ENCODE peak calls at places on chromosomes 12 and 14, in eight cellular contexts. One of them, this sample, is unnamed. For H3K9me3, the result is how much of the 10 kb centered on the place peaks cover.

GRCh38 chr14:59301354-59301753 is 112.9 kb downstream of the DAAM1 start:
- DNase-seq in A549: no peak
- DNase-seq in aorta: no peak
- DNase-seq in psoas muscle: no peak
- DNase-seq in CD8-positive, alpha-beta memory T cell: no peak
- DNase-seq in AG04450: no peak
- DNase-seq in fibroblast of lung: no peak
- DNase-seq in testis: no peak
- DNase-seq in this sample: no peak

GRCh38 chr12:127230843-127231260 is 1036.1 kb upstream of the TMEM132C start:
- DNase-seq in A549: peak
- DNase-seq in aorta: peak
- DNase-seq in psoas muscle: peak
- DNase-seq in CD8-positive, alpha-beta memory T cell: no peak
- DNase-seq in AG04450: peak
- DNase-seq in fibroblast of lung: peak
- DNase-seq in testis: no peak
- DNase-seq in this sample: no peak

GRCh38 chr12:45208604-45209487 is 7.0 kb upstream of the ANO6 start:
- DNase-seq in A549: peak
- DNase-seq in aorta: no peak
- DNase-seq in psoas muscle: no peak
- DNase-seq in CD8-positive, alpha-beta memory T cell: no peak
- DNase-seq in AG04450: no peak
- DNase-seq in fibroblast of lung: peak
- DNase-seq in testis: no peak
- DNase-seq in this sample: no peak

GRCh38 chr14:65302571-65303184 is 109.9 kb upstream of the FUT8 start:
- DNase-seq in A549: no peak
- DNase-seq in aorta: no peak
- DNase-seq in psoas muscle: no peak
- DNase-seq in CD8-positive, alpha-beta memory T cell: no peak
- DNase-seq in AG04450: no peak
- DNase-seq in fibroblast of lung: no peak
- DNase-seq in testis: no peak
- DNase-seq in this sample: no peak

GRCh38 chr12:114853003-114853529 is 169.1 kb upstream of the TBX3 start:
- DNase-seq in A549: no peak
- DNase-seq in aorta: no peak
- DNase-seq in psoas muscle: no peak
- DNase-seq in CD8-positive, alpha-beta memory T cell: no peak
- DNase-seq in AG04450: no peak
- DNase-seq in fibroblast of lung: peak
- DNase-seq in testis: no peak
- DNase-seq in this sample: no peak

GRCh38 chr14:104877806-104878550 is 12.9 kb downstream of the CEP170B start:
- DNase-seq in A549: no peak
- DNase-seq in aorta: peak
- DNase-seq in psoas muscle: peak
- DNase-seq in CD8-positive, alpha-beta memory T cell: no peak
- DNase-seq in AG04450: no peak
- DNase-seq in fibroblast of lung: no peak
- DNase-seq in testis: no peak
- DNase-seq in this sample: no peak

GRCh38 chr12:50112456-50113218 is 601 bp downstream of the COX14 start:
- DNase-seq in A549: no peak
- DNase-seq in aorta: no peak
- DNase-seq in psoas muscle: no peak
- DNase-seq in CD8-positive, alpha-beta memory T cell: no peak
- DNase-seq in AG04450: no peak
- DNase-seq in fibroblast of lung: no peak
- DNase-seq in testis: peak
- DNase-seq in this sample: no peak

GRCh38 chr12:2335517-2335916 is 282.7 kb downstream of the CACNA1C start:
- DNase-seq in A549: no peak
- DNase-seq in aorta: no peak
- DNase-seq in psoas muscle: no peak
- DNase-seq in CD8-positive, alpha-beta memory T cell: no peak
- DNase-seq in AG04450: no peak
- DNase-seq in fibroblast of lung: no peak
- DNase-seq in testis: no peak
- DNase-seq in this sample: no peak

GRCh38 chr12:3752096-3752709 is 706 bp downstream of the CRACR2A start:
- DNase-seq in A549: no peak
- DNase-seq in aorta: peak
- DNase-seq in psoas muscle: peak
- DNase-seq in CD8-positive, alpha-beta memory T cell: peak
- DNase-seq in AG04450: no peak
- DNase-seq in fibroblast of lung: peak
- DNase-seq in testis: peak
- DNase-seq in this sample: no peak

GRCh38 chr12:27549801-27550652 is 26.0 kb downstream of the PPFIBP1 start:
- DNase-seq in A549: peak
- DNase-seq in aorta: peak
- DNase-seq in psoas muscle: peak
- DNase-seq in CD8-positive, alpha-beta memory T cell: no peak
- DNase-seq in AG04450: peak
- DNase-seq in fibroblast of lung: peak
- DNase-seq in testis: peak
- DNase-seq in this sample: peak

GRCh38 chr12:127145929-127146789 is 1120.8 kb upstream of the TMEM132C start:
- DNase-seq in A549: peak
- DNase-seq in aorta: peak
- DNase-seq in psoas muscle: peak
- DNase-seq in CD8-positive, alpha-beta memory T cell: peak
- DNase-seq in AG04450: no peak
- DNase-seq in fibroblast of lung: peak
- DNase-seq in testis: peak
- DNase-seq in this sample: peak

DNA sequence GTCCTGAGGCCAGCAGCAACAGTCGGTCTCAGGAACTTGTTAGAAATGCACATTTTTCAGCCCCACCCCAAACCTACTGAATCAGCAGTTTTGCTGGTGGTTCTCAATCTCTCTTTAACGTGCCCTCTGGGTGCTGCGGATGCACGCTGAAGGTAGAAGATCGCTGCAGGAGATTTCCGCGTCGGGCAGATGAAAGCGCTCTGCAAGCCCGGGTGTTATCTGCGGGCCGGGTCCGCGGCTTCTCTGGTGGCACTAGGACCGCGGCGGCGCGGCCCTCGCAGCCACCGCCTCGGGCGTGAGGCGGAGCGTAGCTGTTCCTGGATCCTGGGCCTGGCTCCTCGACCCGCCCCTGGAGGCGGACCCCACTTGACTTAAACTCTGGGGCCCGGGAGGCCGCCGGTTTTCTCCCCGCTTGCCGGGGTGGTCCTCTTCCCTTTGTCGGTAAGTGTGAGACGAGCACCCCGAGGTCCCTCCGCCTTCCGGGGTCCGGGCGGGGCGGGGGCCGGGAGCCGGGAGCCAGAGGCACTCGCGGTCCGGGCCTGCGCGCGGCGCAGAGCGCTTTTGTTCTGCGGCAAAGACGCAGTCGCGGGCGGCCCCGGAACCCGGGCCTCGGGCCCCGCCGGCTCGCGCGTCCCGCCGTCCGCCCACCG is at the start of gene RESF1:
- DNase-seq in A549: peak
- DNase-seq in aorta: peak
- DNase-seq in psoas muscle: peak
- DNase-seq in CD8-positive, alpha-beta memory T cell: peak
- DNase-seq in AG04450: peak
- DNase-seq in fibroblast of lung: peak
- DNase-seq in testis: peak
- DNase-seq in this sample: peak
- H3K9me3 ChIP-seq in A549: under half
- H3K9me3 ChIP-seq in aorta: under half
- H3K9me3 ChIP-seq in psoas muscle: under half
- H3K9me3 ChIP-seq in CD8-positive, alpha-beta memory T cell: under half
- H3K9me3 ChIP-seq in AG04450: under half
- H3K9me3 ChIP-seq in fibroblast of lung: under half
- H3K9me3 ChIP-seq in testis: under half
- H3K9me3 ChIP-seq in this sample: under half

DNA sequence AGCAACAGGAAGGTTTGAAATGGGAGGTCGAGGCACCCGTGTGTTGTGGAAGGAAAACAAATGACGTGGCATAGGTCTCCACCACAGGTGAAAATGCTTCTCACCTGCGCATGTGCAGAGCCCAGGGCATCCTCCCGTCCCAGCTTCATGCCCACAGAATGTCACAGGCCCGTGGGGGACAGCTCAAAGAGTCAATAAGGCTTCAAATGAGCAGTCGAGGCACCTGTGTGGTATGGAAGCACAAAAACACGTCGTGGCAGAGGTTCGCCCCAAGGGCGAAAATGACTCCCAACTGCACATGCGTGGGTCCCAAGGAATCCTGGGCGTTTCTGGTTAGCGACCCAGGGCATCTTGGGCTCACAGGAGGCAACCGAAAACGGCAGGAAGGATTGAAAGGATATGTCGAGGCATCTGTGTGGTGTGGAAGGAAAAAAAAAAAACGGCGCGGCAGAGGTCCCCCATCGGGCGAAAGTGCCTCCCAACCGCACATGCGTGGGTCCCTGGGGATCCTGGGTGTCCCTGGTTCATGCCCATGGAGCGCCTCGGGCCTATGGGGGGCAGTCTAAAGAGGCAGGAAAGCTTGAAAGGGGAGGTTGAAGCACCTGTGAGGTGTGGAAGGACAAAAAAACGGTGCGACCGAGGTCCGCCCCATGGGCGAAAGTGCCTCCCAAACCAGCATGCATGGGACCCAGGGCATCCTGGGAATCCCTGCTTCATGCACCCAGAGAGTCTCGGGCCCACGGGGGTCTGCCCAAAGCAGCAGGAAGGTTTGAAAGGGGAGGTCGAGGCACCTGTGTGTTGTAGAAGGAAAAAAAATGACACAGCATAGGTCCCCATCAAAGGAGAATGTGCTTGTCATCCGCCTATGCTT is 578.5 kb downstream of the ALG10 start:
- DNase-seq in A549: no peak
- DNase-seq in aorta: peak
- DNase-seq in psoas muscle: no peak
- DNase-seq in CD8-positive, alpha-beta memory T cell: no peak
- DNase-seq in AG04450: no peak
- DNase-seq in fibroblast of lung: no peak
- DNase-seq in testis: no peak
- DNase-seq in this sample: no peak
- H3K9me3 ChIP-seq in A549: under half
- H3K9me3 ChIP-seq in aorta: under half
- H3K9me3 ChIP-seq in psoas muscle: under half
- H3K9me3 ChIP-seq in CD8-positive, alpha-beta memory T cell: under half
- H3K9me3 ChIP-seq in AG04450: half or more
- H3K9me3 ChIP-seq in fibroblast of lung: under half
- H3K9me3 ChIP-seq in testis: under half
- H3K9me3 ChIP-seq in this sample: under half

GRCh38 chr12:34297126-34297789 is 275.0 kb downstream of the ALG10 start:
- DNase-seq in A549: no peak
- DNase-seq in aorta: peak
- DNase-seq in psoas muscle: peak
- DNase-seq in CD8-positive, alpha-beta memory T cell: no peak
- DNase-seq in AG04450: no peak
- DNase-seq in fibroblast of lung: no peak
- DNase-seq in testis: no peak
- DNase-seq in this sample: peak

GRCh38 chr12:34297790-34298164 is 275.5 kb downstream of the ALG10 start:
- DNase-seq in A549: no peak
- DNase-seq in aorta: no peak
- DNase-seq in psoas muscle: peak
- DNase-seq in CD8-positive, alpha-beta memory T cell: no peak
- DNase-seq in AG04450: no peak
- DNase-seq in fibroblast of lung: no peak
- DNase-seq in testis: no peak
- DNase-seq in this sample: no peak

GRCh38 chr12:34295366-34296142 is 273.3 kb downstream of the ALG10 start:
- DNase-seq in A549: no peak
- DNase-seq in aorta: peak
- DNase-seq in psoas muscle: peak
- DNase-seq in CD8-positive, alpha-beta memory T cell: no peak
- DNase-seq in AG04450: no peak
- DNase-seq in fibroblast of lung: no peak
- DNase-seq in testis: no peak
- DNase-seq in this sample: peak

GRCh38 chr12:34294671-34295365 is 272.5 kb downstream of the ALG10 start:
- DNase-seq in A549: no peak
- DNase-seq in aorta: peak
- DNase-seq in psoas muscle: peak
- DNase-seq in CD8-positive, alpha-beta memory T cell: no peak
- DNase-seq in AG04450: no peak
- DNase-seq in fibroblast of lung: no peak
- DNase-seq in testis: peak
- DNase-seq in this sample: peak

GRCh38 chr12:34296143-34297041 is 274.1 kb downstream of the ALG10 start:
- DNase-seq in A549: no peak
- DNase-seq in aorta: peak
- DNase-seq in psoas muscle: peak
- DNase-seq in CD8-positive, alpha-beta memory T cell: no peak
- DNase-seq in AG04450: no peak
- DNase-seq in fibroblast of lung: no peak
- DNase-seq in testis: peak
- DNase-seq in this sample: peak
- H3K9me3 ChIP-seq in A549: under half
- H3K9me3 ChIP-seq in aorta: under half
- H3K9me3 ChIP-seq in psoas muscle: under half
- H3K9me3 ChIP-seq in CD8-positive, alpha-beta memory T cell: under half
- H3K9me3 ChIP-seq in AG04450: half or more
- H3K9me3 ChIP-seq in fibroblast of lung: under half
- H3K9me3 ChIP-seq in testis: under half
- H3K9me3 ChIP-seq in this sample: under half

GRCh38 chr12:53425515-53426150 is 2.0 kb downstream of the AMHR2 start:
- DNase-seq in A549: no peak
- DNase-seq in aorta: no peak
- DNase-seq in psoas muscle: no peak
- DNase-seq in CD8-positive, alpha-beta memory T cell: no peak
- DNase-seq in AG04450: no peak
- DNase-seq in fibroblast of lung: no peak
- DNase-seq in testis: peak
- DNase-seq in this sample: no peak
- H3K9me3 ChIP-seq in A549: under half
- H3K9me3 ChIP-seq in aorta: under half
- H3K9me3 ChIP-seq in psoas muscle: under half
- H3K9me3 ChIP-seq in CD8-positive, alpha-beta memory T cell: under half
- H3K9me3 ChIP-seq in AG04450: under half
- H3K9me3 ChIP-seq in fibroblast of lung: under half
- H3K9me3 ChIP-seq in testis: under half
- H3K9me3 ChIP-seq in this sample: under half

This sample was measured in sigmoid colon.